ENCODE peak calls at places on chromosomes 1 and 21, in six cellular contexts. J is left ventricle myocardium inferior, T is cardiac muscle cell, U is aorta, N is RWPE1, S is hepatocyte. R is an unnamed sample.

GRCh38 chr1:23187637-23188036 is 19.0 kb upstream of the LUZP1 start:
- DNase-seq in J (no peak), T (no peak), U (no peak), N (no peak), S (peak), R (no peak)

GRCh38 chr1:206895320-206895719 is 1.9 kb upstream of the IL24 start:
- DNase-seq in J (no peak), T (no peak), U (no peak), N (peak), S (no peak), R (peak)

GRCh38 chr1:63902844-63903589 is 129.2 kb downstream of the ROR1 start:
- DNase-seq in J (no peak), T (peak), U (peak), N (peak), S (no peak), R (no peak)

GRCh38 chr1:66294692-66295384 is 239.1 kb upstream of the SGIP1 start:
- DNase-seq in J (no peak), T (peak), U (no peak), N (peak), S (peak), R (peak)

GRCh38 chr1:31572323-31573104 is 3.8 kb upstream of the TINAGL1 start:
- DNase-seq in J (no peak), T (peak), U (no peak), N (peak), S (no peak), R (peak)

GRCh38 chr1:24900486-24900849 is 29.6 kb downstream of the RUNX3 start:
- DNase-seq in J (no peak), T (no peak), U (peak), N (no peak), S (no peak), R (no peak)

GRCh38 chr1:37940299-37940947 is 6.4 kb downstream of the INPP5B start:
- DNase-seq in J (no peak), T (no peak), U (peak), N (no peak), S (peak), R (no peak)

GRCh38 chr1:90386899-90387334 is 330.2 kb downstream of the BARHL2 start:
- DNase-seq in J (no peak), T (peak), U (no peak), N (peak), S (no peak), R (no peak)

GRCh38 chr1:240803151-240803550 is 191.2 kb upstream of the GREM2 start:
- DNase-seq in J (no peak), T (no peak), U (no peak), N (peak), S (no peak), R (no peak)

GRCh38 chr1:221718391-221719277 is 23.3 kb downstream of the DUSP10 start:
- DNase-seq in J (no peak), T (peak), U (no peak), N (no peak), S (peak), R (no peak)

GRCh38 chr1:17423781-17424245 is 15.7 kb downstream of the RCC2 start:
- DNase-seq in J (peak), T (peak), U (no peak), N (no peak), S (peak), R (no peak)

GRCh38 chr1:186420311-186420710 is 40.6 kb downstream of the PDC start:
- DNase-seq in J (no peak), T (no peak), U (no peak), N (no peak), S (no peak), R (no peak)

GRCh38 chr1:212644866-212645556 is 36.5 kb downstream of the ATF3 start:
- DNase-seq in J (no peak), T (no peak), U (no peak), N (no peak), S (no peak), R (no peak)

GRCh38 chr1:25747046-25747705 is 52.8 kb upstream of the SELENON start:
- DNase-seq in J (no peak), T (no peak), U (no peak), N (no peak), S (no peak), R (no peak)

GRCh38 chr1:149844096-149844495 is 55.3 kb upstream of the BOLA1 start:
- DNase-seq in J (no peak), T (peak), U (no peak), N (peak), S (peak), R (no peak)

GRCh38 chr1:183477986-183478781 is 5.9 kb downstream of the SMG7 start:
- DNase-seq in J (no peak), T (no peak), U (no peak), N (no peak), S (no peak), R (no peak)

GRCh38 chr1:204199579-204199978 is 3.3 kb upstream of the KISS1 start:
- DNase-seq in J (no peak), T (no peak), U (no peak), N (no peak), S (no peak), R (no peak)

GRCh38 chr1:79052829-79053449 is 46.4 kb upstream of the ADGRL4 start:
- DNase-seq in J (no peak), T (no peak), U (no peak), N (no peak), S (no peak), R (no peak)

GRCh38 chr1:2251786-2252185 is 23.7 kb downstream of the SKI start:
- DNase-seq in J (peak), T (peak), U (no peak), N (no peak), S (no peak), R (peak)

GRCh38 chr1:201660931-201661822 is 122.2 kb downstream of the NAV1 start:
- DNase-seq in J (no peak), T (no peak), U (no peak), N (no peak), S (no peak), R (no peak)

GRCh38 chr1:55631508-55631907 is 416.3 kb upstream of the USP24 start:
- DNase-seq in J (no peak), T (no peak), U (no peak), N (no peak), S (no peak), R (no peak)

GRCh38 chr1:192878249-192878648 is 69.4 kb downstream of the RGS2 start:
- DNase-seq in J (peak), T (peak), U (peak), N (no peak), S (peak), R (no peak)

GRCh38 chr1:224831501-224831900 is 98.0 kb upstream of the DNAH14 start:
- DNase-seq in J (no peak), T (no peak), U (no peak), N (no peak), S (no peak), R (no peak)

GRCh38 chr1:41641483-41641829 is 157.0 kb upstream of the EDN2 start:
- DNase-seq in J (no peak), T (no peak), U (no peak), N (no peak), S (no peak), R (no peak)

GRCh38 chr1:30856260-30856790 is 52.2 kb downstream of the SDC3 start:
- DNase-seq in J (no peak), T (peak), U (no peak), N (no peak), S (no peak), R (no peak)

GRCh38 chr1:149962039-149962647 is 25.5 kb upstream of the MTMR11 start:
- DNase-seq in J (no peak), T (peak), U (peak), N (peak), S (peak), R (peak)

GRCh38 chr1:9059944-9060744 is 9.3 kb downstream of the SLC2A5 start:
- DNase-seq in J (no peak), T (no peak), U (no peak), N (no peak), S (no peak), R (no peak)

GRCh38 chr1:58576727-58577675 is at the start of gene TACSTD2:
- DNase-seq in J (peak), T (peak), U (peak), N (peak), S (peak), R (peak)
- H3K27ac ChIP-seq in J (no peak), T (no peak), U (no peak), N (peak), S (peak), R (peak)

DNA sequence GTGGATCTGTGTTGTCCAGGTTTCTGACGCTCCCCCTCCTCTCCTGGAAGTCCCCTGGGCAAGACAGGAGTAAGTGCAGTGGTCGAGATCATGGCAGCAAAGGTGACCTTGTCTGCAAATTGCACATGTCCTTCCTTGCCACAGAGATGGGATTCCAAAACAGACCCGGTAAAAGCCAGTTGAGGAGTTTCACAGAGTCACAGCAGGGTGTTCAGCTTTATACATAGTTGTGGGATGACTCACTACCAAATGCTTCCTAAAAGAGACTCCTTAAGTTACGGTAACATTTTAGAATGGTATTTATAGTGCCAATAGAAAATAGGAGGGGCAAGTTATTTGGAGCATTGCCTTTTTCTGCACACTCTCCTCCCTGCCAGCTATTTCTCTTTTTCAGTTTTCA is 114.7 kb downstream of the TGFB2 start:
- DNase-seq in J (no peak), T (peak), U (no peak), N (peak), S (peak), R (no peak)
- H3K27ac ChIP-seq in J (peak), T (peak), U (peak), N (peak), S (peak), R (peak)

GRCh38 chr1:12481928-12482327 is 136.1 kb downstream of the DHRS3 start:
- DNase-seq in J (no peak), T (no peak), U (no peak), N (no peak), S (no peak), R (no peak)
- H3K27ac ChIP-seq in J (peak), T (no peak), U (no peak), N (no peak), S (peak), R (no peak)

GRCh38 chr1:44210595-44210994 is 2.7 kb upstream of the DMAP1 start:
- DNase-seq in J (no peak), T (no peak), U (no peak), N (no peak), S (no peak), R (no peak)
- H3K27ac ChIP-seq in J (no peak), T (no peak), U (no peak), N (no peak), S (no peak), R (no peak)

DNA sequence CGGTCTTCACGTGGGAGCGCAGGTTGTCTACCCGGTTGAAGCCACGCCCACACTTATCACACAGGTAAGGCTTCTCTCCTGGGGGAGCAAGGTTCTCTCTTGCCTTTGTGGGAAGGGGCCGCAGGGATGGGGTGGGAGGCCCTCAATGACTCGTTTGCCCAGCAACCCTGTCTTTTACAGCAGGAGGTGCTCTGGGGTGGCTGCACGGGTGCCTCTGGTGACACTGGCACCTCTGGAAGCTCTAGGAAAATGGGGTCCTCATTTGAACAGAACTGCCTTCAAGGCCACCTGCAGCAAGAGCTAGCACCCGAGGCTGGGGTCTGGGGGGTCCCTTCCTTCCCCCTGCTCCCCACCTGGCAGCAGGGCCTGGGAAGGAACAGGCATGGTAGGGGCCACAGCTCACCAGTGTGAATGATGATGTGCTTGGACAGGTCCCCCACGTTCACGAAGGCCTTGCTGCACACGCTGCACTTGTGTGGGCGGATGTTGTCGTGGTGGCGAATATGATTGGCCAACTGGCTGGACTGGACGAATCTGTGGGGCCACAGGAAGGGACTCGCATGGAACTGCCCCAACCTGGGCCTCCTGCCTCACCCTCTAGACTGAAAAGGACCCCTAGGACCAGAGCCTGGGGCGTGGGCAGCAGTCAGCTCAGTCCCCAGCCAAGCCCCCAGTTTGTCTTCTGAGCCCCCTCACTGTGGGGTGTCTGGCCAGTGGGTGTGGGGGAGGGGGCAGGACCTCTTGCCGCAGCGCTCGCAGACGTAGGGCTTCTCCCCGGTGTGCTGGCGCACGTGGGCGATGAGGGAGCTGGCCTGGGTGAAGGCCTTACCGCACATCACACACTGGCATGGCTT is 33.0 kb downstream of the ZBTB17 start:
- DNase-seq in J (no peak), T (no peak), U (peak), N (no peak), S (no peak), R (no peak)
- H3K27ac ChIP-seq in J (no peak), T (no peak), U (no peak), N (peak), S (no peak), R (no peak)

GRCh38 chr21:18970941-18971340 is 567.4 kb upstream of the TMPRSS15 start:
- DNase-seq in J (no peak), T (no peak), U (no peak), N (no peak), S (no peak), R (no peak)
- H3K27ac ChIP-seq in J (no peak), T (no peak), U (no peak), N (no peak), S (no peak), R (no peak)

GRCh38 chr1:6622396-6623152 is 2.1 kb upstream of the THAP3 start:
- DNase-seq in J (no peak), T (no peak), U (no peak), N (no peak), S (no peak), R (peak)
- H3K27ac ChIP-seq in J (no peak), T (peak), U (no peak), N (peak), S (no peak), R (peak)

R was measured in trophoblast cell.